ENCODE peak calls at places on chromosomes 1 and 21, in ten cellular contexts. C, S, J, O, Y, M, H, P, N and W are unnamed samples.

GRCh38 chr1:10033359-10033845 is 644 bp downstream of the UBE4B start:
- DNase-seq in C (peak), S (no peak), J (no peak), O (no peak), Y (no peak), M (peak), H (no peak), P (peak), N (no peak), W (peak)

GRCh38 chr21:35072557-35072956 is 23.5 kb upstream of the RUNX1 start:
- DNase-seq in C (no peak), S (no peak), J (no peak), O (no peak), Y (no peak), M (no peak), H (no peak), P (no peak), N (no peak), W (no peak)

GRCh38 chr1:58006421-58007032 is 540.0 kb downstream of the OMA1 start:
- DNase-seq in C (no peak), S (no peak), J (no peak), O (no peak), Y (no peak), M (no peak), H (no peak), P (no peak), N (peak), W (no peak)

GRCh38 chr1:224632921-224633321 is 16.8 kb downstream of the CNIH3 start:
- DNase-seq in C (no peak), S (no peak), J (no peak), O (no peak), Y (no peak), M (peak), H (no peak), P (no peak), N (no peak), W (no peak)

GRCh38 chr1:21652101-21652936 is 16.8 kb downstream of the RAP1GAP start:
- DNase-seq in C (no peak), S (no peak), J (no peak), O (no peak), Y (no peak), M (no peak), H (no peak), P (no peak), N (no peak), W (no peak)

GRCh38 chr1:11778336-11778735 is 16.3 kb downstream of the C1orf167 start:
- DNase-seq in C (no peak), S (no peak), J (no peak), O (no peak), Y (no peak), M (no peak), H (no peak), P (no peak), N (no peak), W (no peak)

GRCh38 chr1:47805826-47806450 is 191.2 kb downstream of the TRABD2B start:
- DNase-seq in C (no peak), S (no peak), J (no peak), O (peak), Y (no peak), M (no peak), H (no peak), P (no peak), N (no peak), W (peak)

GRCh38 chr1:173175514-173176146 is 31.5 kb downstream of the TNFSF4 start:
- DNase-seq in C (no peak), S (no peak), J (no peak), O (no peak), Y (no peak), M (no peak), H (no peak), P (no peak), N (no peak), W (no peak)

GRCh38 chr1:22709891-22710687 is 550 bp upstream of the EPHB2 start:
- DNase-seq in C (no peak), S (peak), J (no peak), O (peak), Y (no peak), M (peak), H (no peak), P (peak), N (peak), W (peak)

GRCh38 chr1:157966034-157966671 is 27.3 kb upstream of the KIRREL1 start:
- DNase-seq in C (no peak), S (peak), J (no peak), O (no peak), Y (no peak), M (peak), H (no peak), P (no peak), N (no peak), W (no peak)

GRCh38 chr1:85330206-85330605 is 53.8 kb upstream of the BCL10 start:
- DNase-seq in C (peak), S (no peak), J (no peak), O (no peak), Y (no peak), M (peak), H (no peak), P (no peak), N (no peak), W (no peak)

GRCh38 chr1:239308701-239309333 is 77.6 kb upstream of the CHRM3 start:
- DNase-seq in C (no peak), S (peak), J (no peak), O (peak), Y (no peak), M (peak), H (no peak), P (no peak), N (peak), W (peak)

GRCh38 chr1:151897861-151898468 is 11.3 kb downstream of the THEM4 start:
- DNase-seq in C (no peak), S (peak), J (no peak), O (no peak), Y (no peak), M (no peak), H (no peak), P (no peak), N (no peak), W (no peak)

GRCh38 chr1:220113136-220113695 is 19.3 kb downstream of the IARS2 start:
- DNase-seq in C (no peak), S (no peak), J (no peak), O (peak), Y (no peak), M (peak), H (no peak), P (no peak), N (peak), W (peak)

GRCh38 chr1:21924503-21925005 is 12.6 kb downstream of the HSPG2 start:
- DNase-seq in C (no peak), S (no peak), J (no peak), O (no peak), Y (no peak), M (no peak), H (no peak), P (no peak), N (no peak), W (no peak)

GRCh38 chr1:109643385-109644230 is 12.3 kb upstream of the GSTM4 start:
- DNase-seq in C (peak), S (peak), J (peak), O (peak), Y (peak), M (peak), H (peak), P (peak), N (peak), W (peak)

GRCh38 chr1:5691795-5692517 is 300.3 kb downstream of the NPHP4 start:
- DNase-seq in C (no peak), S (no peak), J (no peak), O (peak), Y (no peak), M (no peak), H (no peak), P (no peak), N (no peak), W (no peak)

GRCh38 chr1:111628153-111628552 is 8.6 kb downstream of the RAP1A start:
- DNase-seq in C (no peak), S (no peak), J (no peak), O (no peak), Y (no peak), M (peak), H (no peak), P (no peak), N (no peak), W (no peak)

GRCh38 chr1:13494025-13494424 is 19.8 kb downstream of the LRRC38 start:
- DNase-seq in C (no peak), S (no peak), J (no peak), O (no peak), Y (no peak), M (no peak), H (no peak), P (no peak), N (no peak), W (no peak)

GRCh38 chr1:201554789-201555592 is 16.1 kb downstream of the NAV1 start:
- DNase-seq in C (no peak), S (no peak), J (no peak), O (no peak), Y (no peak), M (no peak), H (no peak), P (no peak), N (no peak), W (no peak)

GRCh38 chr1:31669786-31670582 is 25.3 kb upstream of the PEF1 start:
- DNase-seq in C (peak), S (peak), J (no peak), O (peak), Y (peak), M (no peak), H (no peak), P (peak), N (peak), W (peak)

GRCh38 chr21:17783816-17784598 is 35.1 kb downstream of the C21orf91 start:
- DNase-seq in C (no peak), S (no peak), J (no peak), O (no peak), Y (peak), M (no peak), H (no peak), P (no peak), N (no peak), W (no peak)

GRCh38 chr21:14303731-14304488 is 79.0 kb downstream of the HSPA13 start:
- DNase-seq in C (no peak), S (no peak), J (no peak), O (no peak), Y (no peak), M (peak), H (no peak), P (no peak), N (no peak), W (no peak)

GRCh38 chr1:154157520-154158306 is 2.8 kb upstream of the NUP210L start:
- DNase-seq in C (no peak), S (no peak), J (peak), O (no peak), Y (peak), M (no peak), H (peak), P (no peak), N (no peak), W (no peak)

GRCh38 chr21:46221664-46222435 is 6.7 kb downstream of the LSS start:
- DNase-seq in C (no peak), S (peak), J (no peak), O (no peak), Y (no peak), M (no peak), H (no peak), P (no peak), N (no peak), W (no peak)

GRCh38 chr21:45635271-45636151 is 8.0 kb upstream of the PCBP3 start:
- DNase-seq in C (no peak), S (no peak), J (no peak), O (no peak), Y (no peak), M (no peak), H (no peak), P (no peak), N (no peak), W (no peak)

GRCh38 chr1:231393668-231394067 is 28.4 kb downstream of the EGLN1 start:
- DNase-seq in C (no peak), S (no peak), J (no peak), O (peak), Y (no peak), M (peak), H (no peak), P (no peak), N (no peak), W (no peak)

GRCh38 chr1:53153752-53154151 is 11.3 kb upstream of the SLC1A7 start:
- DNase-seq in C (no peak), S (no peak), J (no peak), O (no peak), Y (no peak), M (no peak), H (no peak), P (no peak), N (no peak), W (no peak)

GRCh38 chr1:238738942-238739341 is 647.4 kb upstream of the CHRM3 start:
- DNase-seq in C (no peak), S (no peak), J (no peak), O (no peak), Y (no peak), M (no peak), H (no peak), P (no peak), N (no peak), W (peak)

GRCh38 chr1:232891116-232891515 is 59.3 kb upstream of the NTPCR start:
- DNase-seq in C (no peak), S (no peak), J (no peak), O (no peak), Y (no peak), M (peak), H (no peak), P (peak), N (no peak), W (no peak)

GRCh38 chr21:34029724-34030528 is 43.5 kb upstream of the MRPS6 start:
- DNase-seq in C (peak), S (no peak), J (no peak), O (peak), Y (peak), M (peak), H (no peak), P (peak), N (peak), W (peak)

GRCh38 chr1:201582261-201582951 is 43.5 kb downstream of the NAV1 start:
- DNase-seq in C (no peak), S (no peak), J (no peak), O (peak), Y (no peak), M (peak), H (no peak), P (peak), N (no peak), W (no peak)

GRCh38 chr1:226633541-226634155 is 85.1 kb downstream of the STUM start:
- DNase-seq in C (no peak), S (peak), J (no peak), O (no peak), Y (no peak), M (no peak), H (no peak), P (no peak), N (no peak), W (no peak)

GRCh38 chr21:33839167-33839716 is 76.4 kb downstream of the ATP5PO start:
- DNase-seq in C (no peak), S (no peak), J (no peak), O (no peak), Y (no peak), M (no peak), H (no peak), P (no peak), N (peak), W (peak)

GRCh38 chr1:103457856-103458255 is 67.6 kb upstream of the RNPC3 start:
- DNase-seq in C (no peak), S (no peak), J (no peak), O (no peak), Y (no peak), M (no peak), H (no peak), P (no peak), N (peak), W (no peak)

GRCh38 chr1:226702318-226702956 is 36.6 kb downstream of the ITPKB start:
- DNase-seq in C (no peak), S (no peak), J (no peak), O (no peak), Y (no peak), M (peak), H (no peak), P (no peak), N (no peak), W (peak)

GRCh38 chr1:21254335-21254951 is 35.8 kb downstream of the ECE1 start:
- DNase-seq in C (no peak), S (no peak), J (no peak), O (peak), Y (no peak), M (no peak), H (no peak), P (no peak), N (no peak), W (peak)

GRCh38 chr1:1510912-1511532 is 940 bp upstream of the ATAD3A start:
- DNase-seq in C (peak), S (no peak), J (no peak), O (peak), Y (no peak), M (peak), H (no peak), P (no peak), N (peak), W (peak)